ENCODE peak calls at places on chromosomes 13 and 19, in four cellular contexts. G is heart left ventricle, X is body of pancreas, O is uterus. R is an unnamed sample. For H3K4me1, the result is how much of the 10 kb centered on the place peaks cover.

GRCh38 chr13:20492641-20493040 is 33.0 kb downstream of the CRYL1 start:
- DNase-seq in G (no peak), X (no peak), O (no peak), R (peak)

GRCh38 chr13:96835591-96835990 is 158.7 kb downstream of the OXGR1 start:
- DNase-seq in G (no peak), X (no peak), O (no peak), R (peak)

GRCh38 chr19:9757544-9758501 is 10.7 kb downstream of the ZNF846 start:
- DNase-seq in G (no peak), X (no peak), O (no peak), R (no peak)

GRCh38 chr13:79810671-79811070 is 329.7 kb downstream of the NDFIP2 start:
- DNase-seq in G (no peak), X (no peak), O (no peak), R (no peak)

GRCh38 chr19:45098521-45099464 is 5.8 kb downstream of the PPP1R37 start:
- DNase-seq in G (no peak), X (peak), O (no peak), R (peak)

GRCh38 chr13:93293716-93294115 is 67.1 kb downstream of the GPC6 start:
- DNase-seq in G (no peak), X (no peak), O (no peak), R (no peak)

GRCh38 chr19:5123646-5124045 is 154.7 kb downstream of the KDM4B start:
- DNase-seq in G (no peak), X (no peak), O (no peak), R (no peak)

GRCh38 chr19:29294343-29294811 is 81.4 kb upstream of the UQCRFS1 start:
- DNase-seq in G (no peak), X (no peak), O (no peak), R (no peak)

GRCh38 chr13:75514080-75515040 is 23.3 kb downstream of the COMMD6 start:
- DNase-seq in G (no peak), X (no peak), O (no peak), R (no peak)

GRCh38 chr13:105925496-105925895 is 610.0 kb downstream of the EFNB2 start:
- DNase-seq in G (no peak), X (no peak), O (no peak), R (no peak)

GRCh38 chr13:34672631-34673030 is 269.4 kb upstream of the NBEA start:
- DNase-seq in G (no peak), X (no peak), O (no peak), R (no peak)

GRCh38 chr19:38946229-38947010 is 15.7 kb downstream of the MRPS12 start:
- DNase-seq in G (no peak), X (no peak), O (no peak), R (no peak)

GRCh38 chr13:100842136-100842535 is 167.5 kb upstream of the TMTC4 start:
- DNase-seq in G (no peak), X (no peak), O (no peak), R (no peak)

GRCh38 chr19:49469828-49470614 is 4.0 kb upstream of the FLT3LG start:
- DNase-seq in G (peak), X (no peak), O (no peak), R (no peak)

GRCh38 chr13:42275506-42275905 is 3.6 kb downstream of the AKAP11 start:
- DNase-seq in G (no peak), X (no peak), O (no peak), R (no peak)

GRCh38 chr13:73062368-73062767 is 3.6 kb downstream of the KLF5 start:
- DNase-seq in G (no peak), X (no peak), O (no peak), R (no peak)

GRCh38 chr13:90652036-90652435 is 695.5 kb upstream of the MIR17HG start:
- DNase-seq in G (no peak), X (no peak), O (no peak), R (no peak)

GRCh38 chr19:35704218-35704617 is at the start of gene ZBTB32:
- DNase-seq in G (peak), X (peak), O (no peak), R (peak)

GRCh38 chr19:54186934-54187381 is 2.4 kb downstream of the MBOAT7 start:
- DNase-seq in G (no peak), X (peak), O (no peak), R (no peak)

GRCh38 chr19:49413348-49413747 is 9.9 kb downstream of the PTH2 start:
- DNase-seq in G (no peak), X (no peak), O (no peak), R (no peak)

GRCh38 chr13:93517658-93518057 is 291.1 kb downstream of the GPC6 start:
- DNase-seq in G (no peak), X (no peak), O (no peak), R (no peak)

GRCh38 chr19:38921420-38922274 is 8.9 kb downstream of the SARS2 start:
- DNase-seq in G (no peak), X (no peak), O (no peak), R (no peak)

GRCh38 chr13:44364601-44365000 is 9.0 kb upstream of the SERP2 start:
- DNase-seq in G (no peak), X (no peak), O (no peak), R (no peak)
- TF ChIP-seq POLR2A in G (no peak), X (no peak), O (no peak), R (no peak)

DNA sequence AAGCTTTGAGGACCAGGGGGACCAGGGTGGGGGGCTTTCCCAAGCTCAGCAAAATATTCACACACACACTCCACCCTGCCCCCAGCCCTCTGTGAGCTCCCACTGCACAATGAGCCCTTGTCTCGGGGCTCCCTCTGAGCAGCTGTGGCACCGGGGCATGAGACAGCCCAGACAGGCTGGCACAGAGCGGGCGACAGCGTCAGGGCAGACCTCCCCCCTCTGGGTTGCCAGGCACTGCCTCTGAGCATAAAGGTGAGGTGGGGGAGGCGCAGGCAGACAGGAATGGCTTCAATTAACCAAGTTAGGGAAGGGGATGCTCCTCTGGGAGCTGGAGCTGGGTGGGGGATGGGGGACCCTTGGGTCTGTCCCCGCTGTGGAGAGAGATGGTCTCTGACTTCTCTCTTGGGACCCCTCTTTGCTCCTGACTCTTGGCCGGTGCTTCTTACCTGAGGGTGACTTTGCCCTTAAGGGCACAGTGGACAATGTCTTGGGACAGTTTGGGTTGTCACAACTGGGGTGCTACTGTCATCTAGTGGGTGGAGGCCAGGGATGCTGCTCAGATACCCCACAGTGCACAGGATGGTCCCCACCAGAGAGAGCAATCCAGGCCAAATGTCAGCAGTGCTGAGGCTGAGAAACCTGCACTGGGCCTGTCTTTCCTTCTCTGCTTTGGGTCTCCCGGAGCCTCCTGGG is 30.3 kb downstream of the LYL1 start:
- DNase-seq in G (no peak), X (peak), O (no peak), R (no peak)
- H3K4me1 ChIP-seq in G (half or more), X (under half), O (under half), R (under half)

DNA sequence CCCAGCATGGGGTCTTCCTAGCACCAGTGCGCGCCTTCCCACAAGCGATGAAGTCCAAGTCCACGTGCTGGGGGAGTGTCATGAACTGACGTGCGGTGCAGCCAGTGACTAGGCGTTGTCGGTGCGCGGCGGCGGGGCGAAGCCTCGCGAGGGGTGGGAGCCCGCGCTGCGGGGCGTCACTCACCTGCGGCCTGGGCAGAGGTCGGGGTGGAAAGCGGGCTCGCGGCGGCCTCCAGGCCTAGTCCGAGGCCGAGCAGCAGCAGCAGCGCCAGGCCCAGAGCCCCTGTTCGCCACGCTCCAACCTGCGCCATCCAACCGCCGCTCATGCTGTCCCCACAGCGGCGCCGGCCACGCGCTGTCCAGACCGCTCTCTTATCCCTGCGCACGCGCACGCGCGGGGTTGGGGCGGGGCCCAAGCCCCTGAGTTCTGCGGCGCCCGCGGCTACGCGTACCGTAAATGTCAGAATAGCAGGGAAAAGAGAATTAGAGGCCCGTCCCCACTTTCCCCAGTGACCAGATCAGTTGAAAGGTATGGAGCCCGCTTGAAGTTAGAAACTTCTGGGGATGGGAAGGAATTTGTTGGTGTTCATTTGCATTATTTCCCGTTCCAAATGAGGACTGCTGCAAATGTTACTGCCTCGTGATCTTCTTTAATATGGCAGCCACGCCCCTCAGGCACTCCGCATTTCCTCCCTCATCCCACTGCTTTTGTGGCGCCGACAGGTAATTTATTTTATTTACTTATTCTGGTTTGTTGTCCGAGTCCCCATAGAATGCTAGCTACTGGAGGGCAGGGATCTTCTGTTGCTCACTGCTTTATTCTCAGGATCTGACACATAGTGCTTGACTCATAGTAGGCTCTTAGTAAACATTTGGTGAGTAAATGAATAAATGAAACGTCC is at the start of gene CD320:
- DNase-seq in G (peak), X (peak), O (peak), R (peak)
- TF ChIP-seq POLR2A in G (peak), X (peak), O (peak), R (no peak)

GRCh38 chr19:3687393-3687773 is 12.9 kb downstream of the PIP5K1C start:
- DNase-seq in G (no peak), X (no peak), O (no peak), R (no peak)
- H3K4me1 ChIP-seq in G (under half), X (under half), O (under half), R (under half)

DNA sequence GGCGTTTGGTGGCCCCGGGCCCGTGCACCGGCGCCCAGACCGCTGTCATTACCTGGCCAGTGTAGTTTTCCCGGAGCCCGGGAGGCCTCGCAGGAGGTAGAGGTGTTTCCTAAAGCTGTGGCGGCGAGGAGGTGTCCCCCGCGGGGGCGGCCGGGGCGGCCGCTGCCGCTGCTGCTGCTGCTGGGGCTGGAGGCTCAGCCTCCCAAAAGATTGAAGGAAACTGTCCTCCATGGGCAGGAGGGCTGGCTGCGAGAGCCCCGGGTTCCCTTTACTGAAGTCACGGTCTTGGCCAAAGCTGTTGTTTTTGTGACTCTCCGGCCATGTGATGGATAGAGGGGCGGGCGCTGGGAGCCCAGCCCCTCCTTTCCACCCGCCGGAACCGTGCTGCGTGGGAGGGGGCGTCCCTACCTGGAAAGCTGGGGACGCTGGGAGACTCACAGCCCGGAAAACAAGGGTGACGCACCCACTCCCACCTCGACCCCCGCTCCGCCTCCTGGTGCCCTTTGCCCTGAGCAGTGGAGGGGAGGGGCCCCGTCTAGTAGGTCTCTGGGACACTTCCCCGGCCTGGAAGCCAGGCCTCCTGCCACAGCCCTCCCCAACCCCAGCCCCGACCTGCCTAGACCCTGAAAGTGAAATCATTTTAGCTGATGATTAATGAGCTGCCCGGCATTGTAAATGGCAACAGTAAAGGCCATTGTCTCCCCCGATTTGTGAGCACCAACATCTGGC is at the start of gene N4BP2L1:
- DNase-seq in G (peak), X (peak), O (peak), R (peak)
- TF ChIP-seq POLR2A in G (peak), X (peak), O (peak), R (peak)

DNA sequence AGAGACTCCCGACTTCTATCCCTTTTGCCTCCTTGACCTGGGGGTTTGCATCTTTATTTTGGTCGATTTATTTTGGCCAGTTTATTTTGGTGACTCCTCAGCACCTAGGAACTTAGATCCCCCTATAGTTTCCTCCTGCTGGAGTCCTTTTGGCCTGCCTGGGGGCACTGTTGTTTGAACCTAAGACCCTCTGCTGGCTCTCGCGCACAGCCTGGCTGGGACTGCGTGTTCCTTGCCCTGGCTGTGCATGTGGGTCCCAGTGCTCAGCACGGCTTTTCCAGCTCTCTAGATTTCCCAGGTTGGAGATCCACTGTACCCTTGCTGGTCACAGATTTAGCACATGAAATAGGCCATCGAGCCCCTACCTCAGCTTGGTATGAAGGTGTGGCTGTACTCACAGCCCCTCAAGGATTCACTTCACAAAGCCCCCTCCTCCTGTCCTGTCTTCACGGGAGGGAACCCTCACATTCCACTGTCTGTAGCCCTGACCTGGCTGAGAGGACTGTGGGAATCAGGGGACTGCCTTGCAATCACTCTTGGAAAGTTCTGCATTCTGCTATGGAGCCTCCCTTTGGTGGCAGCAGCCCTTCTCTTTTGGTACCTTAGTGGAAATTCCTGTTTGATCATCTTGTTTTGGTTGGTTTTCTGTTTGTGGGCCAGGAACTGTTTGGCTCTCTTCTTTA is 8.3 kb downstream of the UBAC2 start:
- DNase-seq in G (no peak), X (no peak), O (no peak), R (no peak)
- H3K4me1 ChIP-seq in G (under half), X (under half), O (under half), R (under half)

DNA sequence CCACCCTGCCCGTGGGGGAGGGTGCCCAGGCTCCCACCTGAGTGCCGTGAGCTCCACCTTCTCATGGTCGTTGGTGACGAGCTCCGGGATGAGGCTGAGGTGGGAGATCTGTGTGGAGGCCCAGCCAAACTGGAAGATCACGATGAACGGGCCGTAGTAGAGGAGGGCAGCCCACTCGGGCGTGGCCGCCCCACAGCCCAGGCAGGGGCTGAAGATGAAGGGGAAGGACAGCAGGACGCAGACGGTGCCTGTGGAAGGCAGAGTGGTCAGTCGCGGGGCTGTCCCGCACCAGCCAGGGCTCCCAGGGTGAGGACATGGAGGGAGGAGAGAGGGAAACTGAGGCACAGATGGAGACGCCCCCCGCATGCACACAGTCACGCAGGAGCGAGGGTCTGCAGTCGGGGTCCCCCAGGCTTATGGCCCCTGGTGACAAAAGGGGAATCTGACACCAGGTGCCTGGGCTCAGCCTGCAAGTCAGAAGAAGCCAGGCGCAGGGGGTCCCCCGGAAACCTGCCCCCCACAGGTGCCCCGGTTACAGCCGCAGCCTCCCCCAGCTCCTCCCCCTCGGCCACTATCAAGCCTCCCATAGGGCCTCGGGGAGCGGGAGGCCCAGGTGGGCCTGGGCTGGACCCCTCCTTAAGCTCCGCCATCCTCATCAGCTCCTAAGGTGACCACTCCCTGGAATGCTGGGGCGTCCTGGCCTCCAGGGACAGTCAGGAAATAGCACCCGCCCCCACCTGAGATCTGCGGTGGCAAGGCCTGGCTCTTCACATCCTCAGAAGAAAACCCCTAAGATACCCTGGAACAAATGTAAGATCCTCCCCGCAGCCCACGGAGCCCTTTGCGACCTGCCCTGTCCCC is 6.2 kb downstream of the MFSD12 start:
- DNase-seq in G (no peak), X (no peak), O (no peak), R (no peak)
- TF ChIP-seq POLR2A in G (no peak), X (no peak), O (no peak), R (no peak)

DNA sequence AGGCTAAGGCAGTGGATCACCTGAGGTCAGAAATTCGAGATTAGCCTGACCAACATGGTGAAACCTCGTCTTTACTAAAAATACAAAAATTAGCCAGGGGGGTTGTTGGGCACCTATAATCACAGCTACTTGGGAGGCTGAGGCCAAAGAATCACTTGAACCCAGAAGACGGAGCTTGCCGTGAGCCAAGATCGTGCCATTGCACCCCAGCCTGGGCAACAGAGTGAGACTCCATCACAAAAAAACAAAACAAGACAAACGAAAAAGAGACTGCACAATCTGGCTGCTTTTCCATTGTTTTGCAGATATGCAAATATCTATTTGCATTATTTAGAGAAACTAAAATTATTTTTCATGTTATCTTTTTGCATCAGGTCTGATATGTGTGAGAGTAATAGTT is 83.6 kb downstream of the ZNF486 start:
- DNase-seq in G (no peak), X (no peak), O (no peak), R (no peak)
- H3K4me1 ChIP-seq in G (under half), X (under half), O (under half), R (half or more)

R was measured in thyroid gland.